ENCODE peak calls at places on chromosomes 12 and 14, in ten cellular contexts. O is HL-60, H is prostate gland, I is stomach, L is sigmoid colon, E is GM23338, S is transverse colon, V is SK-N-SH, B is suprapubic skin, J is HCT116. N is an unnamed sample.

GRCh38 chr14:105937253-105938054 is 411.1 kb downstream of the TMEM121 start:
- DNase-seq in O (no peak), H (no peak), I (peak; percentile 22), L (peak; percentile 46), E (no peak), S (no peak), V (no peak), B (peak; percentile 31), J (no peak), N (no peak)

GRCh38 chr14:102317564-102318248 is 1.8 kb upstream of the ZNF839 start:
- DNase-seq in O (peak; percentile 84), H (no peak), I (no peak), L (peak; percentile 57), E (peak; percentile 48), S (peak; percentile 54), V (no peak), B (no peak), J (no peak), N (no peak)

GRCh38 chr12:78457951-78458350 is 406.6 kb upstream of the SYT1 start:
- DNase-seq in O (no peak), H (no peak), I (no peak), L (no peak), E (no peak), S (no peak), V (no peak), B (no peak), J (no peak), N (no peak)

GRCh38 chr14:95500772-95501401 is 15.6 kb downstream of the SYNE3 start:
- DNase-seq in O (no peak), H (no peak), I (peak; percentile 51), L (no peak), E (no peak), S (no peak), V (no peak), B (no peak), J (no peak), N (no peak)

GRCh38 chr14:61385002-61385685 is 63.8 kb downstream of the PRKCH start:
- DNase-seq in O (no peak), H (no peak), I (no peak), L (no peak), E (no peak), S (peak; percentile 16), V (no peak), B (no peak), J (no peak), N (peak; percentile 26)

GRCh38 chr12:121190523-121191031 is 19.4 kb upstream of the P2RX4 start:
- DNase-seq in O (no peak), H (no peak), I (no peak), L (no peak), E (peak; percentile 34), S (no peak), V (no peak), B (no peak), J (no peak), N (no peak)

GRCh38 chr14:73729556-73730265 is 15.5 kb upstream of the PNMA1 start:
- DNase-seq in O (no peak), H (no peak), I (no peak), L (no peak), E (no peak), S (no peak), V (peak; percentile 22), B (peak; percentile 68), J (no peak), N (no peak)

GRCh38 chr12:64716373-64716772 is 42.8 kb downstream of the GNS start:
- DNase-seq in O (no peak), H (no peak), I (no peak), L (no peak), E (no peak), S (no peak), V (no peak), B (no peak), J (no peak), N (no peak)

GRCh38 chr14:71320734-71321555 is 413.7 kb downstream of the PCNX1 start:
- DNase-seq in O (peak; percentile 4), H (peak; percentile 37), I (peak; percentile 73), L (peak; percentile 78), E (peak; percentile 59), S (peak; percentile 67), V (peak; percentile 83), B (peak; percentile 69), J (no peak), N (peak; percentile 59)

GRCh38 chr12:105935981-105936380 is 202.8 kb downstream of the NUAK1 start:
- DNase-seq in O (no peak), H (no peak), I (no peak), L (no peak), E (no peak), S (no peak), V (no peak), B (no peak), J (no peak), N (no peak)

GRCh38 chr12:12267801-12268200 is 957 bp upstream of the LRP6 start:
- DNase-seq in O (no peak), H (no peak), I (no peak), L (no peak), E (peak; percentile 56), S (no peak), V (peak; percentile 57), B (no peak), J (no peak), N (no peak)

GRCh38 chr14:91985008-91985407 is 37.5 kb upstream of the FBLN5 start:
- DNase-seq in O (no peak), H (no peak), I (no peak), L (no peak), E (no peak), S (no peak), V (no peak), B (no peak), J (no peak), N (no peak)

GRCh38 chr14:61281186-61281676 is at the start of gene TMEM30B:
- DNase-seq in O (no peak), H (peak; percentile 92), I (peak; percentile 94), L (no peak), E (peak; percentile 96), S (peak; percentile 92), V (no peak), B (peak; percentile 74), J (no peak), N (peak; percentile 92)

GRCh38 chr14:65840118-65840751 is 427.7 kb downstream of the FUT8 start:
- DNase-seq in O (no peak), H (no peak), I (no peak), L (no peak), E (no peak), S (no peak), V (no peak), B (no peak), J (no peak), N (no peak)

GRCh38 chr12:12482150-12482761 is 80.4 kb downstream of the DUSP16 start:
- DNase-seq in O (no peak), H (no peak), I (no peak), L (no peak), E (no peak), S (no peak), V (no peak), B (no peak), J (no peak), N (no peak)

DNA sequence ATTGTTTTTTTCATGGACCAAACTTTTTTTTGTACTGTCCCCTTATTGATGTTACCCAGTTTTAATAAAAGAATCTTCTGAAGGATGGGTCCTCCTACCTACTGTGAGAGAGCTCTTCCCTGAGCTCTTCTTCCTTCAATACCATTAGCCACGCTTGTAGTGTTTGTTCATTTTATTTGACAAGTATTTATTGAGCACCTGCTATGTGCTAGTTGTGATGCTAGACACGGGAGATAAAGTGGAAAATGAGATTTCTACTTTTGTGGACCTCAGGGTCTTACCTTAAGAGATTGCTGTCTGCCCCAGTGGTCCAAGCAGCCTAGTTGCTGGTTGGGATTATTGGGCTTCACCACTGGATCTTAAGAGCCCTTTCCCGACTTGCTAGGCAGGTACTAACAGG is 3.2 kb upstream of the GPD1 start:
- DNase-seq in O (no peak), H (no peak), I (no peak), L (no peak), E (no peak), S (no peak), V (no peak), B (no peak), J (no peak), N (no peak)
- TF ChIP-seq POLR2AphosphoS5 in O (no peak), H (no peak), I (no peak), L (no peak), E (no peak), S (no peak), V (no peak), B (no peak), J (no peak), N (no peak)

GRCh38 chr14:20490563-20490962 is 14.8 kb upstream of the RNASE10 start:
- DNase-seq in O (peak; percentile 57), H (no peak), I (no peak), L (no peak), E (peak; percentile 10), S (no peak), V (no peak), B (no peak), J (no peak), N (no peak)
- H3K27ac ChIP-seq in O (peak overlapping the region; percentile 89), H (no peak overlapping the region), I (no peak overlapping the region), L (no peak overlapping the region), E (no peak overlapping the region), S (peak overlapping the region; percentile 4), V (no peak overlapping the region), B (no peak overlapping the region), J (no peak overlapping the region), N (no peak overlapping the region)

GRCh38 chr12:56160894-56161667 is 2.9 kb downstream of the MYL6 start:
- DNase-seq in O (no peak), H (no peak), I (no peak), L (no peak), E (no peak), S (no peak), V (no peak), B (no peak), J (no peak), N (no peak)
- TF ChIP-seq POLR2AphosphoS5 in O (no peak), H (no peak), I (no peak), L (no peak), E (peak; percentile 8), S (no peak), V (no peak), B (no peak), J (no peak), N (no peak)

DNA sequence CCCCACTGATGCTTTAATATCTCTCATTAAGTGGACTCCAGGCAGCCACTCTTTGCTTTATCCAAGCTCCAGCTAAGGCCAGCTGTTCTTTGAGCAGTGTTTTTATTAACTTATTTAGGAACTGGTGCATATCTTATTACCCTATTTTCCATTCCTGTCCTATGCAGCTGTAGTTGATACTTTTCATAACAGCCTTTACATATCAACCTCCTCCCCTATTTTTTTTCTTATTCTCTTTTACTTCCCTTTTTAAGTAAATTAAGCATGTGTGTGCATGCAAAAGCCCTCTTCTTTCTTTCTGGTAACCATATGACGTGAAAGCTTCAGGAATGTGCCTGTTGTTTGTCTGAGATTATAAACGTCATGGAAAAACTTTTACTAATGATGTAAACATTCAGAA is 121.2 kb downstream of the PTPRQ start:
- DNase-seq in O (no peak), H (no peak), I (no peak), L (no peak), E (no peak), S (no peak), V (no peak), B (no peak), J (no peak), N (no peak)
- H3K27ac ChIP-seq in O (no peak overlapping the region), H (no peak overlapping the region), I (no peak overlapping the region), L (no peak overlapping the region), E (no peak overlapping the region), S (no peak overlapping the region), V (peak overlapping the region; percentile 68), B (no peak overlapping the region), J (no peak overlapping the region), N (no peak overlapping the region)